ENCODE peak calls at places on chromosomes 7 and 10, in six cellular contexts. W, P, G, H, A and R are unnamed samples.

GRCh38 chr7:100157334-100158228 is 942 bp downstream of the TRAPPC14 start:
- DNase-seq in A (no peak), H (no peak), G (no peak), P (no peak), W (no peak), R (peak)

GRCh38 chr10:19638173-19638872 is 177.9 kb upstream of the PLXDC2 start:
- DNase-seq in H (no peak), G (peak), A (no peak), P (no peak), W (no peak), R (peak)

GRCh38 chr7:141339603-141340002 is 211.6 kb upstream of the AGK start:
- DNase-seq in P (no peak), A (peak), W (no peak), G (no peak), H (no peak), R (no peak)

GRCh38 chr10:49109669-49110335 is 5.5 kb downstream of the VSTM4 start:
- DNase-seq in H (no peak), P (no peak), W (no peak), G (no peak), A (no peak), R (peak)

GRCh38 chr7:100584677-100585510 is 1.0 kb downstream of the LRCH4 start:
- DNase-seq in W (no peak), G (no peak), A (peak), P (no peak), H (no peak), R (peak)

GRCh38 chr7:114959931-114960330 is 38.0 kb downstream of the MDFIC start:
- DNase-seq in A (no peak), H (no peak), G (no peak), P (no peak), W (no peak), R (no peak)

GRCh38 chr7:55128693-55129394 is 110.0 kb downstream of the EGFR start:
- DNase-seq in A (peak), P (peak), G (no peak), H (no peak), W (no peak), R (peak)

GRCh38 chr10:22736134-22736533 is 21.8 kb upstream of the PIP4K2A start:
- DNase-seq in H (no peak), A (no peak), G (no peak), W (no peak), P (no peak), R (no peak)

GRCh38 chr7:150317748-150318444 is 5.3 kb upstream of the LRRC61 start:
- DNase-seq in A (no peak), H (no peak), W (no peak), G (no peak), P (no peak), R (no peak)